ENCODE peak calls at places on chromosomes 16 and 17, in nine cellular contexts. B is transverse colon, M is amygdala, Z is adipocyte, N is posterior cingulate gyrus, X is heart left ventricle, H is HS-5, G is GM23338, I is DMS53. Y is an unnamed sample.

GRCh38 chr17:51362818-51363598 is 102.7 kb downstream of the UTP18 start:
- DNase-seq in Z (no peak), B (no peak), X (no peak), M (peak; percentile 17), N (peak; percentile 79), G (peak; percentile 45), I (no peak), H (no peak), Y (no peak)

GRCh38 chr16:85480727-85481101 is 132.4 kb upstream of the GSE1 start:
- DNase-seq in G (no peak), B (no peak), M (no peak), Z (no peak), N (no peak), H (no peak), X (no peak), I (peak; percentile 71), Y (no peak)

GRCh38 chr16:87369796-87370719 is 13.5 kb downstream of the FBXO31 start:
- DNase-seq in X (peak; percentile 75), H (no peak), B (no peak), N (no peak), G (no peak), M (no peak), Z (no peak), I (no peak), Y (peak; percentile 69)

GRCh38 chr17:44219126-44219635 is 294 bp downstream of the UBTF start:
- DNase-seq in B (peak; percentile 69), X (peak; percentile 85), Z (peak; percentile 92), H (no peak), G (peak; percentile 80), M (no peak), N (peak; percentile 59), I (peak; percentile 92), Y (peak; percentile 93)

GRCh38 chr17:35596530-35597233 is 9.6 kb downstream of the AP2B1 start:
- DNase-seq in N (no peak), Z (no peak), B (no peak), G (peak; percentile 91), M (no peak), X (no peak), I (no peak), H (no peak), Y (peak; percentile 91)

GRCh38 chr16:82867425-82867824 is 240.7 kb downstream of the CDH13 start:
- DNase-seq in M (no peak), N (no peak), B (no peak), G (no peak), H (no peak), Z (no peak), X (no peak), I (no peak), Y (no peak)

GRCh38 chr17:46264456-46265198 is 30.3 kb upstream of the LRRC37A start:
- DNase-seq in N (no peak), I (peak; percentile 84), G (peak; percentile 65), Z (peak; percentile 89), H (peak; percentile 65), X (no peak), M (no peak), B (no peak), Y (peak; percentile 22)

GRCh38 chr17:60170835-60171752 is 21.3 kb downstream of the CA4 start:
- DNase-seq in H (no peak), B (no peak), Z (no peak), G (no peak), X (no peak), M (peak; percentile 48), N (peak; percentile 73), I (peak; percentile 75), Y (no peak)

GRCh38 chr17:74392848-74393247 is 25.5 kb downstream of the GPR142 start:
- DNase-seq in X (no peak), Z (no peak), I (no peak), M (no peak), B (no peak), H (no peak), G (peak; percentile 43), N (no peak), Y (peak; percentile 70)

GRCh38 chr16:19481769-19482168 is 40.1 kb downstream of the GDE1 start:
- DNase-seq in M (no peak), X (no peak), H (no peak), G (no peak), B (no peak), Z (no peak), I (no peak), N (no peak), Y (no peak)

GRCh38 chr17:17021194-17021863 is 20.9 kb upstream of the MPRIP start:
- DNase-seq in N (peak; percentile 57), H (no peak), I (no peak), G (no peak), Z (peak; percentile 37), X (peak; percentile 69), B (peak; percentile 54), M (peak; percentile 59), Y (peak; percentile 82)

GRCh38 chr17:8506145-8506544 is 70.5 kb downstream of the NDEL1 start:
- DNase-seq in B (no peak), I (no peak), Z (no peak), M (no peak), G (no peak), H (no peak), N (no peak), X (no peak), Y (no peak)

GRCh38 chr16:58584831-58585505 is 44.7 kb downstream of the CNOT1 start:
- DNase-seq in I (no peak), H (no peak), X (no peak), Z (no peak), B (no peak), G (no peak), M (no peak), N (no peak), Y (no peak)

GRCh38 chr16:81443688-81444447 is 740 bp upstream of the CMIP start:
- DNase-seq in G (peak; percentile 54), M (no peak), H (no peak), I (peak; percentile 58), B (peak; percentile 49), X (peak; percentile 76), N (no peak), Z (no peak), Y (no peak)

GRCh38 chr16:86091976-86092375 is 193.0 kb downstream of the IRF8 start:
- DNase-seq in G (no peak), B (no peak), H (no peak), M (no peak), I (no peak), Z (no peak), N (no peak), X (no peak), Y (no peak)

GRCh38 chr16:89444151-89444723 is 46.1 kb downstream of the ANKRD11 start:
- DNase-seq in B (no peak), X (no peak), Z (no peak), H (no peak), N (no peak), G (no peak), M (no peak), I (no peak), Y (peak; percentile 45)

GRCh38 chr17:17205368-17206148 is 575 bp downstream of the PLD6 start:
- DNase-seq in H (no peak), X (peak; percentile 78), Z (peak; percentile 64), M (no peak), N (peak; percentile 48), G (peak; percentile 40), I (peak; percentile 77), B (peak; percentile 72), Y (peak; percentile 68)

GRCh38 chr16:57482845-57483545 is 3.3 kb downstream of the DOK4 start:
- DNase-seq in B (no peak), X (no peak), M (no peak), H (no peak), Z (no peak), I (no peak), G (no peak), N (no peak), Y (no peak)

GRCh38 chr16:15509051-15509592 is 74.7 kb downstream of the BMERB1 start:
- DNase-seq in H (no peak), X (no peak), Z (no peak), G (peak; percentile 35), I (no peak), M (no peak), B (no peak), N (no peak), Y (peak; percentile 60)

Y was measured in H7.